ENCODE peak calls at places on chromosomes 7 and 10, in five cellular contexts. F, J, A, O and N are unnamed samples.

GRCh38 chr7:26153823-26154783 is 2.1 kb downstream of the NFE2L3 start:
- DNase-seq in F (peak; percentile 84), J (no peak), A (no peak), O (peak; percentile 68), N (no peak)

GRCh38 chr7:91537260-91538152 is 273.3 kb downstream of the FZD1 start:
- DNase-seq in F (no peak), J (peak; percentile 7), A (no peak), O (no peak), N (no peak)

GRCh38 chr7:97145068-97145467 is 27.6 kb downstream of the SDHAF3 start:
- DNase-seq in F (peak; percentile 61), J (no peak), A (no peak), O (peak; percentile 52), N (peak; percentile 7)

GRCh38 chr10:106925187-106925586 is 239.3 kb downstream of the SORCS1 start:
- DNase-seq in F (no peak), J (no peak), A (no peak), O (no peak), N (no peak)

GRCh38 chr7:43572516-43573049 is 10.3 kb upstream of the STK17A start:
- DNase-seq in F (peak; percentile 97), J (no peak), A (no peak), O (peak; percentile 100), N (no peak)

GRCh38 chr10:35821339-35821911 is 179.3 kb upstream of the FZD8 start:
- DNase-seq in F (no peak), J (peak; percentile 31), A (no peak), O (no peak), N (no peak)

GRCh38 chr10:93071674-93072224 is 1.9 kb upstream of the CYP26A1 start:
- DNase-seq in F (peak; percentile 64), J (peak; percentile 43), A (peak; percentile 95), O (no peak), N (no peak)

GRCh38 chr7:5699951-5700384 is 81.5 kb downstream of the RNF216 start:
- DNase-seq in F (no peak), J (no peak), A (no peak), O (peak; percentile 41), N (peak; percentile 93)

GRCh38 chr10:132575320-132576201 is 38.0 kb downstream of the INPP5A start:
- DNase-seq in F (peak; percentile 96), J (no peak), A (peak; percentile 73), O (peak; percentile 91), N (no peak)

GRCh38 chr10:24448351-24449009 is 239.5 kb downstream of the KIAA1217 start:
- DNase-seq in F (no peak), J (no peak), A (no peak), O (peak; percentile 71), N (no peak)

GRCh38 chr7:35802649-35803048 is 1.8 kb downstream of the SEPTIN7 start:
- DNase-seq in F (no peak), J (no peak), A (no peak), O (peak; percentile 15), N (no peak)

GRCh38 chr7:133354546-133355324 is 101.9 kb downstream of the EXOC4 start:
- DNase-seq in F (no peak), J (no peak), A (no peak), O (peak; percentile 80), N (no peak)

GRCh38 chr10:78718032-78718572 is 350.7 kb upstream of the ZMIZ1 start:
- DNase-seq in F (no peak), J (no peak), A (no peak), O (peak; percentile 65), N (no peak)

GRCh38 chr10:111762114-111762513 is 421.5 kb downstream of the GPAM start:
- DNase-seq in F (no peak), J (no peak), A (no peak), O (no peak), N (no peak)

GRCh38 chr10:14918964-14919363 is 34.9 kb downstream of the DCLRE1C start:
- DNase-seq in F (no peak), J (no peak), A (no peak), O (no peak), N (no peak)

GRCh38 chr7:23662124-23662982 is 17.6 kb upstream of the FAM221A start:
- DNase-seq in F (no peak), J (peak; percentile 19), A (no peak), O (peak; percentile 13), N (no peak)

GRCh38 chr10:133059571-133059970 is 28.2 kb upstream of the ADGRA1 start:
- DNase-seq in F (no peak), J (no peak), A (no peak), O (no peak), N (no peak)

GRCh38 chr7:55308186-55308929 is 56.8 kb upstream of the LANCL2 start:
- DNase-seq in F (no peak), J (no peak), A (no peak), O (peak; percentile 87), N (no peak)

GRCh38 chr10:45421231-45422097 is 47.4 kb downstream of the ALOX5 start:
- DNase-seq in F (no peak), J (no peak), A (no peak), O (no peak), N (no peak)

GRCh38 chr7:28136885-28137284 is 43.7 kb downstream of the JAZF1 start:
- DNase-seq in F (no peak), J (no peak), A (no peak), O (no peak), N (no peak)

GRCh38 chr10:34346516-34347150 is 468.5 kb downstream of the PARD3 start:
- DNase-seq in F (no peak), J (no peak), A (no peak), O (peak; percentile 80), N (no peak)

GRCh38 chr7:87413951-87414381 is 61.5 kb downstream of the ABCB4 start:
- DNase-seq in F (peak; percentile 90), J (peak; percentile 76), A (no peak), O (peak; percentile 84), N (no peak)

GRCh38 chr7:18036783-18037182 is 9.1 kb upstream of the PRPS1L1 start:
- DNase-seq in F (no peak), J (no peak), A (no peak), O (no peak), N (no peak)

GRCh38 chr10:13348216-13349017 is at the start of gene SEPHS1:
- DNase-seq in F (peak; percentile 66), J (peak; percentile 79), A (peak; percentile 91), O (peak; percentile 53), N (peak; percentile 51)

GRCh38 chr10:107873007-107873406 is 708.5 kb upstream of the SORCS1 start:
- DNase-seq in F (peak; percentile 91), J (no peak), A (no peak), O (no peak), N (no peak)

GRCh38 chr10:59870152-59870551 is 36.2 kb downstream of the CCDC6 start:
- DNase-seq in F (no peak), J (no peak), A (no peak), O (no peak), N (no peak)

GRCh38 chr10:101763141-101763540 is 12.8 kb downstream of the FGF8 start:
- DNase-seq in F (no peak), J (no peak), A (no peak), O (no peak), N (no peak)

GRCh38 chr7:107609861-107610260 is 29.8 kb downstream of the BCAP29 start:
- DNase-seq in F (no peak), J (no peak), A (no peak), O (no peak), N (no peak)

DNA sequence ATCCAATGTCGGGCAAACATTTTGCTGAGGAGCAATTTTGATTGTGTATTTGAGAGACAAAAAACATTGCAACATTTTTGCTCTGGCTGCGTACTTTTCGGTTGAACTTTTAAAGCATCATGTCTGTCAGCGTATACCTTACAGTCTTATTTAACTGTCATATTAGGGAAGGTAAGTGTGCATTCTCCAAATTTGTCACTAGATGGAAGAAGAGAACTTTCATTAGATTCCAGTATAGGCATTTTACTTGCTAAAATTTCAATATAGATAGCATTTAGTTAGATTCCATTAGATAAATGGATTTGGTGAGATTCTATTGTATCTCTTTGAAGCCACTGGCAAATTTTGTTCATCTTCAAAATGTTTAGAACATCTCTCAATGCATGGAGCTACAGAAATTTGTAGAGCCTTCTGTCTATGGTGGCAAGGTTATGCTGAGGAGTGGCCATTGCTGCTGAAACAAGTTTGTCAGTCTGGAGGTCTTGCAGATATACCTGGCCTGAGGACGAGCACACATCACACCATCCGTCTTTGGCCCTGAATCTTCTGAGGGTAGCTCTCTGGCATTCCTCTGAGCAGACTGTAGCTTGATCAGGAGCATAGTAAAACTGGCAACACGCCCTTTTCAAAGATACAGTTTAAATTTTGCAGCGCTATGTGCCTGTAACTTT is 437.5 kb upstream of the MBL2 start:
- DNase-seq in F (peak; percentile 97), J (no peak), A (no peak), O (peak; percentile 4), N (no peak)
- TF ChIP-seq CTCF in F (peak; percentile 99), J (peak; percentile 3), A (peak; percentile 46), O (peak; percentile 29), N (peak; percentile 4)

GRCh38 chr7:120733835-120734234 is 124.1 kb downstream of the TSPAN12 start:
- DNase-seq in F (no peak), J (no peak), A (no peak), O (no peak), N (no peak)
- H3K4me3 ChIP-seq in F (no peak overlapping the region), J (no peak overlapping the region), A (no peak overlapping the region), O (no peak overlapping the region), N (no peak overlapping the region)

GRCh38 chr10:89954787-89955566 is 253.6 kb downstream of the KIF20B start:
- DNase-seq in F (peak; percentile 45), J (no peak), A (no peak), O (no peak), N (no peak)
- TF ChIP-seq CTCF in F (peak; percentile 60), J (no peak), A (peak; percentile 8), O (peak; percentile 38), N (peak; percentile 6)

DNA sequence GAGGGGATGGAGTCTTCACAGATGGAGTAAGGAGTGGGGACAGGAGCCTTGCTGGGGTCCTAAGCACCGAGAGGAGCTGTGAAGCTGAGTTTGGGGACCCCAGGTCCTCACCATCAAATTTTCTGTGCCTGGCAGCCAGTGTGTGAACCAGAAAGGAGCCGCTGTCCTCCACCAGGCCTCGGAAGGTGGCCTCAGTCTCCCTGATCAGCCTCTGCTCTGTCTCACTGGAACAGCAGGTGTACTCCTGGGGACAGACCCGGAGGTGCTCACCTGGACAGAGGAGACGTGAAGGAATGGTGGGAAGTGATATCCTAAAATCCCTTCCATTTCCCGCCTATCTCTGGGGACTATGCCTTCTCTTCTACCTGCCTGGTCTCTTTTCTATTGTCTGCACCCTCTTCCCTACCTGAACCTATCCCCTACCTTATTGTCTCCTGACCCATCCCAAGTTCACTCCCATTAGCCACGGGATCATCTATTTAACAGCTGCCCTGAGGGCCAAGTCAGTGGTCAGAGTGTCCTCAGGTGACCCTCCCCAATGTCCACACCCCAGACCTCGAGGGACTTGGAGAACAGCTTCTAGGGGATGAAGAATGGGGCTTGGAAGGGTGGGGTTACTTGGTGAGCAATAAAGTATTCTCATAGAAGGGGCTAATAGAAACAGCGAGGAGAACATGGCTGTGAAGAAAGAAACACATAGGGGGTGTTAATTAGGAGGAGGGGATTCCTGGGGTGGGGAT is 915 bp downstream of the GPC2 start:
- DNase-seq in F (no peak), J (no peak), A (no peak), O (no peak), N (no peak)
- H3K4me3 ChIP-seq in F (peak overlapping the region; percentile 84), J (peak overlapping the region; percentile 91), A (no peak overlapping the region), O (peak overlapping the region; percentile 69), N (no peak overlapping the region)

GRCh38 chr10:63155388-63156028 is 22.4 kb downstream of the NRBF2 start:
- DNase-seq in F (no peak), J (no peak), A (no peak), O (peak; percentile 19), N (no peak)
- TF ChIP-seq CTCF in F (no peak), J (no peak), A (no peak), O (no peak), N (no peak)

GRCh38 chr10:118568327-118568848 is 27.1 kb downstream of the PRLHR start:
- DNase-seq in F (peak; percentile 73), J (peak; percentile 34), A (no peak), O (peak; percentile 56), N (peak; percentile 16)
- H3K4me3 ChIP-seq in F (peak overlapping the region; percentile 38), J (no peak overlapping the region), A (no peak overlapping the region), O (no peak overlapping the region), N (no peak overlapping the region)